ENCODE peak calls at places on chromosomes 1 and 21, in five cellular contexts. D, F, L, G and Z are unnamed samples. For H3K4me1 and H3K27me3, the result is how much of the 10 kb centered on the place peaks cover.

GRCh38 chr1:219161371-219161975 is 12.2 kb upstream of the LYPLAL1 start:
- DNase-seq in D (no peak), F (no peak), L (no peak), G (no peak), Z (no peak)

GRCh38 chr1:66168919-66169725 is 364.8 kb upstream of the SGIP1 start:
- DNase-seq in D (no peak), F (no peak), L (no peak), G (no peak), Z (peak)

GRCh38 chr1:79430437-79430836 is 423.9 kb upstream of the ADGRL4 start:
- DNase-seq in D (no peak), F (no peak), L (no peak), G (no peak), Z (no peak)

GRCh38 chr1:28338897-28339296 is 10.1 kb downstream of the MED18 start:
- DNase-seq in D (no peak), F (no peak), L (no peak), G (no peak), Z (no peak)

GRCh38 chr1:242876021-242876420 is 351.5 kb upstream of the PLD5 start:
- DNase-seq in D (no peak), F (no peak), L (no peak), G (no peak), Z (no peak)

GRCh38 chr21:28337319-28337718 is 655.4 kb downstream of the LTN1 start:
- DNase-seq in D (peak), F (no peak), L (peak), G (no peak), Z (no peak)

GRCh38 chr1:240310226-240310925 is 218.7 kb downstream of the FMN2 start:
- DNase-seq in D (no peak), F (no peak), L (peak), G (no peak), Z (no peak)

GRCh38 chr1:150187560-150187931 is 37.8 kb downstream of the PLEKHO1 start:
- DNase-seq in D (no peak), F (no peak), L (no peak), G (no peak), Z (no peak)

GRCh38 chr1:100649128-100649527 is 70.4 kb upstream of the VCAM1 start:
- DNase-seq in D (no peak), F (no peak), L (no peak), G (no peak), Z (no peak)

GRCh38 chr1:19861034-19861433 is 21.2 kb upstream of the OTUD3 start:
- DNase-seq in D (peak), F (no peak), L (peak), G (peak), Z (no peak)

GRCh38 chr1:244046907-244047738 is 4.0 kb upstream of the ZBTB18 start:
- DNase-seq in D (no peak), F (no peak), L (peak), G (no peak), Z (peak)

GRCh38 chr1:50667710-50668356 is 244.6 kb upstream of the DMRTA2 start:
- DNase-seq in D (no peak), F (no peak), L (no peak), G (no peak), Z (no peak)

GRCh38 chr1:89686520-89686919 is 53.6 kb downstream of the LRRC8C start:
- DNase-seq in D (no peak), F (no peak), L (no peak), G (no peak), Z (no peak)

GRCh38 chr1:240178366-240178765 is 86.7 kb downstream of the FMN2 start:
- DNase-seq in D (no peak), F (no peak), L (peak), G (no peak), Z (no peak)

GRCh38 chr1:70997793-70998192 is 49.8 kb downstream of the PTGER3 start:
- DNase-seq in D (no peak), F (peak), L (no peak), G (no peak), Z (no peak)

GRCh38 chr1:7558041-7558461 is 213.0 kb upstream of the VAMP3 start:
- DNase-seq in D (no peak), F (no peak), L (no peak), G (no peak), Z (no peak)

DNA sequence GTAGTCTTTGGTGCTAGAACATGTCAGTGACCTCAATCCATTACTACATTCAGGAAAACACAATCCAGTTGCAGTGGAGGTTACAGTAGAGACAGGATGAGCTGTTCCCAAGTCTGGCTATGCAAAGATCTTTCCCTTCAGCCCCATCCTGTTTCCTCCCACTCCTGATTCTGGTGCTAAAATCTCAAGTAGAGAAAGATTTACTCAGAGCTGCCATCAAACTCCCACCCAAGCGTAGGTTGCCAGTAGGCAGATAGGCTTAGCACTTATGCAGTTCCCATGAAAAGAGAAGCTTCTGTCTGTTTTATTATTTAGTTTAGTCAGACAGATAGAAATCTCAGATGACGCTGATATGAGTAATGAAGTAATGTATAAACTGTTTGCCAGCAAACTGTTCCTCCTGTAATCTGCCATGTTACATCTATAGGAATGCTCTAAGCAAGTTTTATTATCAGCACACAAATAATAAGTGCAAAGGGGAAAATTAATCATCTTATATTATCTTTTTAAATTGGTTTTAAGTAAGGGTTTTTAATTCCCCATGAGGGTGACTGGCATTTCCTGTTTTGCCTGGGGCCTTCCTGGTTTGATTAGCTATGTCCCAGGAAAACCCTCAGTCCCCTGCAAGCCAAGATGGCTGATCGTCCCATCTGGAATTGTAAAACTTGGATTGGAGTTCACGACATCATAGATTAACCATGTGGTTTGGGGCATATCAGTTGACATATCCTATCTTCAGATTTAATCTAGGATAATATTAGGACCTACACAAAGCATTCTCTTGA is 188.3 kb upstream of the PALMD start:
- DNase-seq in D (no peak), F (peak), L (peak), G (no peak), Z (no peak)
- H2AFZ ChIP-seq in D (no peak), F (no peak), L (peak), G (no peak), Z (no peak)

DNA sequence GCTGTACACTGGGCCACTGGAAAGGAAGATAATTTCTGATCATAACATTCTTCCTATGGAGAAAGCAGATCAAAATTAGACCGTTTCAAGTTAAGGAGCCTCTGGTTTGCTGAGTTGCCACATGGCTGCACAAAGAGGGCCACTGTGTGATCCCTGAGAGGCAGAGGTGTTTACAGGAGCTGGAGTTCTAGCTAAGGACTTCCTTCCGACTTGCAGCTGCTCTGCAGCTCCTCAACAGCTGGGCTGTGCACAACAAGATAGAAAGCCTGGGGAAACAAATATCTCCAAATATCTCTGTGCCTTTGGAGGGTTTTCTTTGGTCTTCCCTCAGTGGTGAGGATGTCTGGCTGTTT is 26.8 kb downstream of the GADD45A start:
- DNase-seq in D (no peak), F (no peak), L (no peak), G (peak), Z (peak)
- H3K4me1 ChIP-seq in D (under half), F (under half), L (under half), G (under half), Z (under half)

DNA sequence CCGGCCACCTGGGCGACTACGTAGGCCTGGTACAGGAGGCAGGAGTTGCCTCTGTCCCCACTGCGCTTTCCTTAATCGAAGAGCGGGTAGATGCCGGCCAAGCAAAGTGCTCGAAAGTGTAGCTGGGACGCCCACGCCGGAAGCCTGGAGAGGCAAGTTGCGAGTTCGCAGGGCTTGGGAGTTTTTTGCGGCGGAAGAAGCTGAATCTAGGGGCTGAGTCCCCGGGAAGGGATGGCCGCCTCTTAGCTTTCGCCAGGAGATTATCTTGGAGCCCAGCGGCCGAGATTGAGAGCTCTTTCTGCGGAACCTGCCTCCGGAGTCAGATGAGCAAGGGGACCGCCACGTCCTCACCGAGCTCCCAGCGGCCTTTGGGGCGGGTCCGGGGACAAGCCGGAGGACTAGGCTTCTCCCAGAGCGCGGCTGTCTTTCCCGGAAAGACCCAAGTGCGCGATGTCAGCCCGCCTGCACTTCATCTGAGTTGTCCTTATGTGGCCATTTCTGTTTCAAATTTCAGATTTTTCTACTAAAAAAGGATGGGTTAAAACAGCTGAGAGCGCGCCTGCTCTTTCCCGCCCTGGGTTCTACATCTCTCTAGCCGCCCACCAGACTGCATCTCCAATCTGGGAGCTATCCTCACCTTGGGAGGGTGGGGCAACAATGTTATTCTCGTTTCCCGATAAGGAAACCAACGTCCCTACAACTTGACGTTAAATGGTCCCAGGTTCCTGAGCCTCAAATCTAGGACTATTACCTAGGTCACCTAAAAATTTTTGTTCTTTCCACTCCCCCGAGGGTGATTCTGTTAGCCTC is 12.4 kb upstream of the TBX15 start:
- DNase-seq in D (no peak), F (no peak), L (peak), G (no peak), Z (no peak)
- H3K27me3 ChIP-seq in D (half or more), F (half or more), L (under half), G (half or more), Z (under half)

DNA sequence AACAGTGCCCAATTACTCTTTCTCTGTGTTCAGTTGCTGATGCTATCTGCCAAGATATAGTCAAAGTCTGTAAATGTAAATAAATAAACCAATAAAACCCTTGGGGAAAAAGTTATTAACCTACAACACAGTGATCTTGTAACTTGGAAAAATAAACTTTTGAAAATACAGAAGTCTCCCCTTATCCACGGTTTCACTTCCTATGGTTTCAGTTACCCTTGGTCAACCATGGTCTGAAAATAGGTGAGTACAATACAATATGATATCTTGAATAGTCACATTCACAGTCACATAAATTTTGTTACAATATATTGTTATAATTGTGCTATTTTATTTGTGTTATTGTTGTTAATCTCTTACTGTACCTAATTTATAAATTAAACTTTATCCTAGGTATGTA is 501.9 kb downstream of the LMO4 start:
- DNase-seq in D (no peak), F (no peak), L (no peak), G (no peak), Z (no peak)
- H2AFZ ChIP-seq in D (no peak), F (no peak), L (no peak), G (no peak), Z (no peak)

GRCh38 chr1:200464784-200465400 is 55.1 kb upstream of the ZNF281 start:
- DNase-seq in D (no peak), F (no peak), L (peak), G (no peak), Z (no peak)

GRCh38 chr1:200471739-200472138 is 61.9 kb upstream of the ZNF281 start:
- DNase-seq in D (no peak), F (no peak), L (no peak), G (no peak), Z (no peak)

GRCh38 chr1:200473698-200474371 is 64.0 kb upstream of the ZNF281 start:
- DNase-seq in D (no peak), F (no peak), L (peak), G (no peak), Z (no peak)

GRCh38 chr1:200468264-200469001 is 58.6 kb upstream of the ZNF281 start:
- DNase-seq in D (no peak), F (no peak), L (peak), G (no peak), Z (no peak)
- H3K4me1 ChIP-seq in D (under half), F (under half), L (under half), G (under half), Z (under half)